ENCODE peak calls at places on chromosomes 6 and 20, in ten cellular contexts. H, I, P, S, M, O, T, Q, E and G are unnamed samples.

GRCh38 chr20:58113706-58114105 is 114.7 kb downstream of the ANKRD60 start:
- DNase-seq in H (no peak), E (no peak), T (no peak), M (no peak), I (no peak), S (no peak), O (no peak), P (no peak), Q (no peak), G (no peak)

GRCh38 chr6:152600022-152600421 is 37.1 kb downstream of the SYNE1 start:
- DNase-seq in P (no peak), O (no peak), H (no peak), I (no peak), M (no peak), E (no peak), T (no peak), S (no peak), Q (no peak), G (no peak)

GRCh38 chr6:3402310-3403243 is 54.3 kb downstream of the SLC22A23 start:
- DNase-seq in S (no peak), T (no peak), M (no peak), O (no peak), E (no peak), P (no peak), H (no peak), I (no peak), Q (no peak), G (no peak)

GRCh38 chr6:90687751-90688380 is 101.0 kb upstream of the MAP3K7 start:
- DNase-seq in P (no peak), T (no peak), E (no peak), S (no peak), H (no peak), Q (no peak), M (no peak), I (no peak), O (no peak), G (no peak)

GRCh38 chr6:111985202-111985731 is 68.6 kb upstream of the CCN6 start:
- DNase-seq in O (peak; percentile 29), Q (no peak), I (peak; percentile 95), S (no peak), M (no peak), E (peak; percentile 99), H (no peak), T (no peak), P (no peak), G (peak; percentile 52)

GRCh38 chr6:30450908-30451818 is 38.1 kb upstream of the HLA-E start:
- DNase-seq in P (peak; percentile 85), I (no peak), M (peak; percentile 38), O (peak; percentile 46), S (peak; percentile 62), E (peak; percentile 82), Q (no peak), T (no peak), H (peak; percentile 49), G (peak; percentile 51)

GRCh38 chr6:126033696-126034095 is 47.4 kb downstream of the TRMT11 start:
- DNase-seq in M (no peak), S (peak; percentile 31), H (no peak), P (no peak), O (no peak), T (no peak), Q (no peak), E (peak; percentile 93), I (no peak), G (peak; percentile 60)

GRCh38 chr6:151842816-151843215 is 35.3 kb downstream of the ESR1 start:
- DNase-seq in O (no peak), E (no peak), S (no peak), P (no peak), H (no peak), Q (no peak), I (no peak), T (no peak), M (no peak), G (no peak)

GRCh38 chr6:10151144-10151915 is 263.5 kb downstream of the TFAP2A start:
- DNase-seq in I (no peak), T (no peak), E (peak; percentile 43), S (no peak), P (no peak), H (no peak), M (no peak), O (no peak), Q (no peak), G (peak; percentile 2)

GRCh38 chr6:141734441-141734840 is 398.3 kb upstream of the GJE1 start:
- DNase-seq in H (no peak), S (no peak), P (no peak), M (no peak), E (no peak), O (no peak), Q (no peak), I (no peak), T (no peak), G (no peak)

GRCh38 chr6:9711313-9711712 is 703.6 kb downstream of the TFAP2A start:
- DNase-seq in T (no peak), M (no peak), E (no peak), O (no peak), H (no peak), I (no peak), Q (no peak), S (no peak), P (no peak), G (no peak)

GRCh38 chr20:49287555-49288249 is 9.8 kb upstream of the ZNFX1 start:
- DNase-seq in I (no peak), H (no peak), Q (no peak), E (peak; percentile 82), P (no peak), M (no peak), O (no peak), S (no peak), T (no peak), G (peak; percentile 33)

GRCh38 chr6:160139420-160139851 is 17.8 kb downstream of the SLC22A1 start:
- DNase-seq in P (no peak), O (no peak), M (no peak), E (peak; percentile 89), H (no peak), S (no peak), Q (no peak), I (no peak), T (no peak), G (peak; percentile 70)

GRCh38 chr6:36698196-36698595 is 570 bp downstream of the RAB44 start:
- DNase-seq in M (no peak), H (no peak), O (no peak), P (peak; percentile 14), Q (no peak), I (no peak), T (peak; percentile 18), S (no peak), E (no peak), G (no peak)

GRCh38 chr6:139608872-139609271 is 234.4 kb upstream of the CITED2 start:
- DNase-seq in E (peak; percentile 51), I (no peak), Q (no peak), T (no peak), S (no peak), P (no peak), O (no peak), H (no peak), M (no peak), G (peak; percentile 25)

GRCh38 chr6:105401247-105402089 is 1.4 kb downstream of the PREP start:
- DNase-seq in I (no peak), Q (no peak), H (no peak), T (no peak), O (no peak), P (no peak), E (peak; percentile 12), S (no peak), M (no peak), G (no peak)

GRCh38 chr6:15247750-15248450 is 2.0 kb downstream of the JARID2 start:
- DNase-seq in Q (peak; percentile 42), T (no peak), H (no peak), I (no peak), S (no peak), M (peak; percentile 30), E (peak; percentile 72), O (peak; percentile 58), P (peak; percentile 87), G (peak; percentile 71)

GRCh38 chr6:3724451-3725144 is 26.9 kb downstream of the PXDC1 start:
- DNase-seq in S (no peak), T (no peak), O (no peak), H (no peak), M (no peak), I (no peak), E (peak; percentile 32), P (peak; percentile 90), Q (no peak), G (no peak)

GRCh38 chr6:72953901-72954494 is 271.3 kb downstream of the KHDC1L start:
- DNase-seq in I (no peak), S (no peak), E (peak; percentile 82), O (no peak), Q (no peak), M (no peak), P (no peak), T (no peak), H (no peak), G (no peak)

GRCh38 chr6:165864925-165865324 is 201.9 kb upstream of the PDE10A start:
- DNase-seq in O (no peak), Q (no peak), I (no peak), P (no peak), M (no peak), T (no peak), H (no peak), E (no peak), S (no peak), G (no peak)

GRCh38 chr6:111625511-111626331 is 20.0 kb upstream of the TRAF3IP2 start:
- DNase-seq in T (no peak), E (peak; percentile 87), H (no peak), P (peak; percentile 81), I (no peak), S (peak; percentile 74), M (no peak), Q (no peak), O (no peak), G (no peak)

GRCh38 chr20:60057866-60058807 is 99.9 kb downstream of the CDH26 start:
- DNase-seq in T (no peak), M (no peak), P (peak; percentile 70), Q (peak; percentile 3), S (peak; percentile 49), O (peak; percentile 47), E (peak; percentile 72), H (peak; percentile 24), I (no peak), G (no peak)

GRCh38 chr20:47238780-47239769 is 117.4 kb downstream of the ZMYND8 start:
- DNase-seq in I (no peak), Q (no peak), T (no peak), S (no peak), O (no peak), H (no peak), P (no peak), E (no peak), M (no peak), G (no peak)